ENCODE peak calls at places on chromosome 1, in four cellular contexts. T is neural progenitor cell, S is glutamatergic neuron, F is left ventricle myocardium inferior. Y is an unnamed sample.

GRCh38 chr1:213884402-213884801 is 103.4 kb upstream of the PROX1 start:
- DNase-seq in S (no peak), F (no peak), T (no peak), Y (no peak)

GRCh38 chr1:28160677-28161328 is 15.7 kb downstream of the PTAFR start:
- DNase-seq in S (no peak), T (no peak), F (no peak), Y (no peak)

GRCh38 chr1:158087320-158087927 is 93.3 kb upstream of the CD1D start:
- DNase-seq in F (peak), S (peak), T (peak), Y (peak)

GRCh38 chr1:248759644-248760043 is 4.1 kb upstream of the LYPD8 start:
- DNase-seq in S (no peak), T (no peak), F (no peak), Y (no peak)

GRCh38 chr1:202069670-202070069 is 53.0 kb upstream of the GPR37L1 start:
- DNase-seq in S (no peak), F (no peak), T (no peak), Y (no peak)

GRCh38 chr1:75795703-75796193 is 934 bp upstream of the MSH4 start:
- DNase-seq in T (no peak), S (no peak), F (no peak), Y (no peak)

GRCh38 chr1:233281711-233282581 is 13.6 kb downstream of the PCNX2 start:
- DNase-seq in S (no peak), T (no peak), F (no peak), Y (no peak)

GRCh38 chr1:5713101-5713820 is 279.0 kb downstream of the NPHP4 start:
- DNase-seq in S (no peak), T (no peak), F (no peak), Y (no peak)

GRCh38 chr1:220908757-220909156 is 29.5 kb downstream of the HLX start:
- DNase-seq in S (no peak), F (no peak), T (no peak), Y (no peak)

GRCh38 chr1:81679972-81680371 is 120.8 kb upstream of the ADGRL2 start:
- DNase-seq in S (peak), T (peak), F (no peak), Y (peak)

GRCh38 chr1:39525366-39526165 is 34.1 kb downstream of the BMP8A start:
- DNase-seq in S (no peak), F (no peak), T (no peak), Y (no peak)

GRCh38 chr1:41379741-41380130 is 18.5 kb downstream of the FOXO6 start:
- DNase-seq in S (no peak), F (no peak), T (no peak), Y (no peak)
- TF ChIP-seq CTCF in S (no peak), F (no peak), T (no peak), Y (no peak)

GRCh38 chr1:77948841-77949424 is 29.9 kb downstream of the FUBP1 start:
- DNase-seq in F (no peak), T (peak), S (peak), Y (no peak)
- TF ChIP-seq CTCF in F (peak), T (peak), S (no peak), Y (no peak)

GRCh38 chr1:50105430-50105829 is 3.3 kb upstream of the ELAVL4 start:
- DNase-seq in F (no peak), T (no peak), S (peak), Y (no peak)
- TF ChIP-seq CTCF in F (no peak), T (peak), S (peak), Y (no peak)

GRCh38 chr1:174726167-174726879 is 273.4 kb upstream of the CACYBP start:
- DNase-seq in T (peak), S (no peak), F (no peak), Y (no peak)
- TF ChIP-seq CTCF in T (peak), S (peak), F (peak), Y (peak)

DNA sequence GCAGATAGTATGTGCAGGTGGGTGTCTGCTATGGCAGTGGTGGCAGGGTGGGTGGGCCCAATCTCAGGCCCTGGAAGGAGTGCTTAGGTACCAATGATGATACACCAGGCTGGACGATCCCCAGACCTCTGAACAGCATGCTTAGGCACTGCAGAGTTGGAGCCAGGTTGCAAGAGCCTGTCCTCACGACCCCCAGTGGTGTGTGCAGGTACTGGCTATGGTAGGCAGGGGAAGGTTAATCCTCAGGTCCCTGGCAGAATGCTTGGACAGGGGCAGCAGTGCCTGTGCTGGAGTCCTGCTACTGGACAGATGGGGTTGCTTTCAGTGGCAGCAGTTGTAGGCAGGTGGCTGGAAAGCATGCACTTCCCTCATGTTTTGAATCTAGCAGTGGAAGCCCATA is 100.5 kb upstream of the NEK7 start:
- DNase-seq in T (peak), S (peak), F (no peak), Y (peak)
- TF ChIP-seq CTCF in T (peak), S (peak), F (peak), Y (no peak)

GRCh38 chr1:211517006-211517405 is 25.0 kb upstream of the RD3 start:
- DNase-seq in T (peak), S (no peak), F (no peak), Y (no peak)
- TF ChIP-seq CTCF in T (no peak), S (no peak), F (no peak), Y (peak)

GRCh38 chr1:145956776-145957442 is 908 bp downstream of the LIX1L start:
- DNase-seq in T (no peak), F (peak), S (no peak), Y (no peak)
- TF ChIP-seq CTCF in T (no peak), F (no peak), S (no peak), Y (no peak)